ENCODE peak calls at places on chromosome 16, in four cellular contexts. One of them, this sample, is unnamed.

GRCh38 chr16:28980929-28981328 is 3.9 kb upstream of the LAT start:
- DNase-seq in memory B cell: no peak
- DNase-seq in uterus: no peak
- DNase-seq in esophagus muscularis mucosa: no peak
- DNase-seq in this sample: no peak

GRCh38 chr16:75486014-75486404 is 9.2 kb downstream of the CHST6 start:
- DNase-seq in uterus: no peak
- DNase-seq in memory B cell: no peak
- DNase-seq in esophagus muscularis mucosa: no peak
- DNase-seq in this sample: no peak

GRCh38 chr16:23008041-23008440 is 141.2 kb downstream of the USP31 start:
- DNase-seq in uterus: no peak
- DNase-seq in memory B cell: no peak
- DNase-seq in esophagus muscularis mucosa: no peak
- DNase-seq in this sample: no peak

GRCh38 chr16:21590287-21590686 is 9.1 kb upstream of the METTL9 start:
- DNase-seq in uterus: no peak
- DNase-seq in memory B cell: no peak
- DNase-seq in esophagus muscularis mucosa: no peak
- DNase-seq in this sample: no peak

GRCh38 chr16:49492090-49492801 is 118.6 kb downstream of the C16orf78 start:
- DNase-seq in uterus: peak; percentile 43
- DNase-seq in memory B cell: peak; percentile 11
- DNase-seq in esophagus muscularis mucosa: no peak
- DNase-seq in this sample: no peak

GRCh38 chr16:86919073-86919472 is 340.7 kb downstream of the FOXL1 start:
- DNase-seq in esophagus muscularis mucosa: no peak
- DNase-seq in memory B cell: no peak
- DNase-seq in uterus: no peak
- DNase-seq in this sample: no peak

GRCh38 chr16:405548-406506 is 4.1 kb downstream of the DECR2 start:
- DNase-seq in memory B cell: no peak
- DNase-seq in esophagus muscularis mucosa: no peak
- DNase-seq in uterus: no peak
- DNase-seq in this sample: no peak

GRCh38 chr16:1949507-1949906 is 5.0 kb downstream of the RPL3L start:
- DNase-seq in esophagus muscularis mucosa: no peak
- DNase-seq in memory B cell: no peak
- DNase-seq in uterus: no peak
- DNase-seq in this sample: no peak

GRCh38 chr16:30491744-30492308 is 19.3 kb downstream of the ITGAL start:
- DNase-seq in memory B cell: no peak
- DNase-seq in esophagus muscularis mucosa: no peak
- DNase-seq in uterus: no peak
- DNase-seq in this sample: peak; percentile 20

GRCh38 chr16:10992797-10993196 is 48.4 kb downstream of the CLEC16A start:
- DNase-seq in uterus: no peak
- DNase-seq in memory B cell: no peak
- DNase-seq in esophagus muscularis mucosa: no peak
- DNase-seq in this sample: peak; percentile 36

GRCh38 chr16:24674877-24675276 is 54.6 kb upstream of the TNRC6A start:
- DNase-seq in uterus: no peak
- DNase-seq in memory B cell: no peak
- DNase-seq in esophagus muscularis mucosa: no peak
- DNase-seq in this sample: no peak

GRCh38 chr16:13138528-13138927 is 237.1 kb downstream of the SHISA9 start:
- DNase-seq in esophagus muscularis mucosa: no peak
- DNase-seq in memory B cell: no peak
- DNase-seq in uterus: no peak
- DNase-seq in this sample: no peak

GRCh38 chr16:85564277-85565051 is 48.7 kb upstream of the GSE1 start:
- DNase-seq in uterus: no peak
- DNase-seq in esophagus muscularis mucosa: no peak
- DNase-seq in memory B cell: no peak
- DNase-seq in this sample: no peak

GRCh38 chr16:58843675-58844074 is 109.6 kb upstream of the GOT2 start:
- DNase-seq in memory B cell: no peak
- DNase-seq in uterus: no peak
- DNase-seq in esophagus muscularis mucosa: no peak
- DNase-seq in this sample: peak; percentile 4

GRCh38 chr16:24844101-24845030 is 1.4 kb upstream of the SLC5A11 start:
- DNase-seq in esophagus muscularis mucosa: no peak
- DNase-seq in uterus: no peak
- DNase-seq in memory B cell: no peak
- DNase-seq in this sample: no peak

GRCh38 chr16:15513169-15513568 is 78.8 kb downstream of the BMERB1 start:
- DNase-seq in esophagus muscularis mucosa: no peak
- DNase-seq in uterus: no peak
- DNase-seq in memory B cell: no peak
- DNase-seq in this sample: no peak

GRCh38 chr16:19114359-19115147 is 789 bp downstream of the ITPRIPL2 start:
- DNase-seq in esophagus muscularis mucosa: no peak
- DNase-seq in memory B cell: peak; percentile 25
- DNase-seq in uterus: peak; percentile 76
- DNase-seq in this sample: no peak

GRCh38 chr16:86298166-86299131 is 211.9 kb upstream of the FOXF1 start:
- DNase-seq in esophagus muscularis mucosa: no peak
- DNase-seq in uterus: peak; percentile 38
- DNase-seq in memory B cell: no peak
- DNase-seq in this sample: no peak

GRCh38 chr16:77250395-77250794 is 51.2 kb downstream of the SYCE1L start:
- DNase-seq in esophagus muscularis mucosa: no peak
- DNase-seq in memory B cell: no peak
- DNase-seq in uterus: no peak
- DNase-seq in this sample: no peak

GRCh38 chr16:49441366-49441780 is 67.8 kb downstream of the C16orf78 start:
- DNase-seq in memory B cell: peak; percentile 2
- DNase-seq in uterus: peak; percentile 23
- DNase-seq in esophagus muscularis mucosa: no peak
- DNase-seq in this sample: no peak

GRCh38 chr16:84633622-84634021 is 14.7 kb upstream of the KLHL36 start:
- DNase-seq in esophagus muscularis mucosa: no peak
- DNase-seq in uterus: peak; percentile 75
- DNase-seq in memory B cell: no peak
- DNase-seq in this sample: no peak

GRCh38 chr16:4663756-4664465 is 29.5 kb upstream of the NUDT16L1 start:
- DNase-seq in memory B cell: no peak
- DNase-seq in esophagus muscularis mucosa: no peak
- DNase-seq in uterus: no peak
- DNase-seq in this sample: no peak

GRCh38 chr16:84559311-84559932 is 55.0 kb upstream of the MEAK7 start:
- DNase-seq in uterus: no peak
- DNase-seq in esophagus muscularis mucosa: no peak
- DNase-seq in memory B cell: no peak
- DNase-seq in this sample: no peak

GRCh38 chr16:2296662-2297505 is 29.0 kb upstream of the RNPS1 start:
- DNase-seq in memory B cell: no peak
- DNase-seq in esophagus muscularis mucosa: no peak
- DNase-seq in uterus: no peak
- DNase-seq in this sample: peak; percentile 15

GRCh38 chr16:12157510-12158093 is 181.1 kb downstream of the SNX29 start:
- DNase-seq in uterus: no peak
- DNase-seq in esophagus muscularis mucosa: no peak
- DNase-seq in memory B cell: no peak
- DNase-seq in this sample: no peak

GRCh38 chr16:51527349-51527748 is 376.3 kb upstream of the SALL1 start:
- DNase-seq in memory B cell: no peak
- DNase-seq in esophagus muscularis mucosa: peak; percentile 70
- DNase-seq in uterus: no peak
- DNase-seq in this sample: no peak

GRCh38 chr16:80824623-80825364 is 20.4 kb upstream of the CDYL2 start:
- DNase-seq in memory B cell: peak; percentile 38
- DNase-seq in uterus: no peak
- DNase-seq in esophagus muscularis mucosa: no peak
- DNase-seq in this sample: peak; percentile 32

GRCh38 chr16:1350691-1351090 is 987 bp downstream of the TSR3 start:
- DNase-seq in memory B cell: no peak
- DNase-seq in esophagus muscularis mucosa: no peak
- DNase-seq in uterus: no peak
- DNase-seq in this sample: no peak

GRCh38 chr16:2231016-2231931 is 5.0 kb upstream of the DNASE1L2 start:
- DNase-seq in uterus: no peak
- DNase-seq in memory B cell: no peak
- DNase-seq in esophagus muscularis mucosa: no peak
- DNase-seq in this sample: no peak

GRCh38 chr16:83393196-83393981 is 414.4 kb upstream of the HSBP1 start:
- DNase-seq in memory B cell: no peak
- DNase-seq in uterus: no peak
- DNase-seq in esophagus muscularis mucosa: no peak
- DNase-seq in this sample: no peak

GRCh38 chr16:9966569-9967157 is 215.6 kb downstream of the GRIN2A start:
- DNase-seq in memory B cell: no peak
- DNase-seq in uterus: no peak
- DNase-seq in esophagus muscularis mucosa: peak; percentile 60
- DNase-seq in this sample: peak; percentile 28